ENCODE peak calls at places on chromosomes 5 and 9, in four cellular contexts. Y is HepG2, T is K562, A is GM12878. O is an unnamed sample.

GRCh38 chr9:19229725-19230355 is 653 bp upstream of the DENND4C start:
- DNase-seq in Y (peak), T (no peak), A (no peak), O (peak)

GRCh38 chr9:129319076-129319937 is 141.2 kb upstream of the IER5L start:
- DNase-seq in Y (no peak), T (no peak), A (no peak), O (no peak)

GRCh38 chr5:116573617-116574431 is 799 bp downstream of the SEMA6A start:
- DNase-seq in Y (no peak), T (no peak), A (no peak), O (no peak)

GRCh38 chr9:97617939-97618416 is 15.2 kb downstream of the TSTD2 start:
- DNase-seq in Y (no peak), T (no peak), A (no peak), O (no peak)

GRCh38 chr5:312845-313244 is 8.7 kb upstream of the AHRR start:
- DNase-seq in Y (no peak), T (no peak), A (no peak), O (no peak)

GRCh38 chr9:128943832-128944620 is 3.4 kb downstream of the DOLK start:
- DNase-seq in Y (peak), T (no peak), A (no peak), O (no peak)

GRCh38 chr9:38114905-38115304 is 45.9 kb upstream of the SHB start:
- DNase-seq in Y (no peak), T (no peak), A (no peak), O (no peak)

GRCh38 chr5:891837-892389 is 688 bp downstream of the BRD9 start:
- DNase-seq in Y (no peak), T (no peak), A (no peak), O (no peak)

GRCh38 chr9:76800901-76801300 is 36.7 kb downstream of the PCA3 start:
- DNase-seq in Y (no peak), T (no peak), A (no peak), O (no peak)

GRCh38 chr9:13928988-13929387 is 385.0 kb downstream of the NFIB start:
- DNase-seq in Y (no peak), T (no peak), A (no peak), O (no peak)

GRCh38 chr5:11797132-11797531 is 107.1 kb downstream of the CTNND2 start:
- DNase-seq in Y (no peak), T (no peak), A (no peak), O (no peak)

GRCh38 chr5:135834639-135835529 is at the start of gene SLC25A48:
- DNase-seq in Y (peak), T (peak), A (no peak), O (peak)

GRCh38 chr5:169581580-169582227 is 1.9 kb upstream of the SPDL1 start:
- DNase-seq in Y (peak), T (peak), A (no peak), O (no peak)

GRCh38 chr5:173472164-173472563 is 143.9 kb upstream of the STC2 start:
- DNase-seq in Y (peak), T (no peak), A (no peak), O (no peak)

GRCh38 chr5:16913187-16913839 is 22.8 kb downstream of the MYO10 start:
- DNase-seq in Y (no peak), T (no peak), A (no peak), O (no peak)

GRCh38 chr9:127931092-127931881 is 710 bp upstream of the PIP5KL1 start:
- DNase-seq in Y (peak), T (peak), A (no peak), O (peak)

GRCh38 chr9:15374310-15374709 is 48.4 kb upstream of the SNAPC3 start:
- DNase-seq in Y (no peak), T (no peak), A (no peak), O (no peak)

GRCh38 chr5:180315762-180316212 is 23.9 kb upstream of the MAPK9 start:
- DNase-seq in Y (peak), T (peak), A (no peak), O (peak)

GRCh38 chr9:96523429-96523828 is 73.5 kb downstream of the HABP4 start:
- DNase-seq in Y (no peak), T (no peak), A (no peak), O (no peak)

GRCh38 chr9:75239176-75239575 is 150.9 kb downstream of the OSTF1 start:
- DNase-seq in Y (peak), T (no peak), A (no peak), O (no peak)

GRCh38 chr9:91948423-91949292 is 1.4 kb downstream of the ROR2 start:
- DNase-seq in Y (no peak), T (peak), A (no peak), O (no peak)

GRCh38 chr9:85523202-85523601 is 218.6 kb downstream of the AGTPBP1 start:
- DNase-seq in Y (no peak), T (no peak), A (no peak), O (no peak)

GRCh38 chr5:140246378-140247122 is 56.4 kb downstream of the PFDN1 start:
- DNase-seq in Y (no peak), T (no peak), A (no peak), O (no peak)

GRCh38 chr9:84493284-84493947 is 152.9 kb upstream of the SLC28A3 start:
- DNase-seq in Y (no peak), T (no peak), A (no peak), O (peak)

GRCh38 chr9:131838581-131839280 is 98.9 kb upstream of the RAPGEF1 start:
- DNase-seq in Y (no peak), T (no peak), A (no peak), O (no peak)

GRCh38 chr5:91331705-91332104 is 51.4 kb downstream of the ARRDC3 start:
- DNase-seq in Y (no peak), T (no peak), A (no peak), O (no peak)

GRCh38 chr5:45696206-45696836 is at the start of gene HCN1:
- DNase-seq in Y (peak), T (no peak), A (no peak), O (peak)

GRCh38 chr5:124652514-124652819 is 94.0 kb downstream of the ZNF608 start:
- DNase-seq in Y (no peak), T (no peak), A (no peak), O (no peak)
- H3K4me3 ChIP-seq in Y (no peak), T (no peak), A (peak), O (no peak)

DNA sequence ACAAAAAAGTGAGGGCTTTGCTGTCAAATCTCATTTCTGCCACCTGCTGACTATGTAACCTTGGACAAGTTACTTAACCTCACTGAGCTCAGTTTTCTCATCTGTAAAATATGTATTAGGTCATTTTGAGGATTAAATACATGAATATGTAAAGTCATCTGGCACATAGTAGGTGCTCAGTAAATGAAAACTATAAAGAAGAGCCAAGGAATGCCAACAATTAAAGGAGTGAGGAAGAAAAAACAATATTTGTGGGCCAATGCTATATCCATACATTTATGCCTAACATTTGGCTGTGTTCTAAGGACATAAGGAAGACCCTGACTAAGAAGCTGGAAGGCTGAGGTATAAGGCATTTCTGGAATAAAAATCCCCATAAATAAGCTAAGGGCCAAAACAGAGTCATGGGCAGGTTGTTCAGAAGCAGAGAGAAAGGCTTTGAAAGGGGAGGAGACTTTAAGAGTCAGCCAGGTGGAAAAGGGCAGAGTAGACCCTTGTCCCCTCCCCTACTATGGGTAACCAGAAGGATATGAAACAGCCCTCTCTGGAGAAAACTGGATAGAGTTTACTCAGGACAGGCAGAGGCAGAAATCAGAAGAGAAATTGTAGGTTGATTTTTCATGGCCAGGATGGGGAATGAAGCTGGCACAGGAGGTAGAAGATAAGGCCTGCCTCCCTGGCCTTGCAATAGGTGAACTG is 47.6 kb upstream of the SIL1 start:
- DNase-seq in Y (no peak), T (no peak), A (no peak), O (no peak)
- TF ChIP-seq SP1 in Y (no peak), T (no peak), A (no peak), O (no peak)

DNA sequence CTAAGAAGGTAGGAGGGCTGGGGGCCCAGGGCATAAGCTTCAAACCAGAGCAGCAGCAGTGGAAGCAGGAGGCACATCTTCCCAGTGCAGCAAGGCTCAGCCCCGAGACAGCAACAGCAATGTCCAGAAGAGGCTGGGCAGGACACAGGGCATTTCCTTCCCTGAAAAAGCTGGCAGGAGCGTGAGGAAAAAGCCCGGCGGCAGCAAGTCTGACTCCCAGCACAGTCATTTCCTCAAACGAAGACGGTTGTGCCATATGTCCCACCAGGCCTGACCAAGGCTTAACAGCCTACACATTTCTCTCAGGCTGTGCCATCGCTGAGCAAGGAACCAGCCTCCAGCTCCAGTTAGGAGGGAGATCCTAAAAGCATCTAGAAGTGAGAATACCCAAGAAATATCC is 74.5 kb downstream of the APTX start:
- DNase-seq in Y (no peak), T (no peak), A (no peak), O (no peak)
- TF ChIP-seq CHD2 in Y (no peak), T (no peak), A (no peak), O (no peak)

DNA sequence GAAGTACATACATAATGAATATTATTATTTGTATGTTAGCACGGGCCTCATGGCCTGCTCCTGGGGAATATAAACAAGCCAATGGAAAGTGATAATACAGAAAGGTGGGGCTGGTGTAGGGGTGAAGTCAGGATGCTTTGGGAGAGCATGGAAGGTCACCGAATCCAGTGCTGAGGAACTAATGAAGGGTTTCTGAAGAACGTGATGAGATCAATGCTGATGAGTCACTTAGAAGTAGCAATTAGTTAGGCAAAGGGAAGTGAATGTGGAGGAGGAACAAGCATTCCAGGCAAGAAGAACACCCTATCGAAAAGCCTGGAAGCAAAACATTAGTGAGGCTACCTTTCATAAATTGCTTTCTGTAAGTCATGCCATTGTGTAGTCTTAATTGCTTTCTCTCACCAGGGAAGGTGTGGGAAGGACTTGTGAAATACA is 2.1 kb downstream of the ANXA1 start:
- DNase-seq in Y (no peak), T (peak), A (no peak), O (no peak)
- H3K4me3 ChIP-seq in Y (no peak), T (peak), A (no peak), O (no peak)

GRCh38 chr9:136328622-136329041 is 1.3 kb downstream of the GPSM1 start:
- DNase-seq in Y (no peak), T (no peak), A (no peak), O (no peak)

GRCh38 chr9:136328011-136328621 is 777 bp downstream of the GPSM1 start:
- DNase-seq in Y (no peak), T (no peak), A (no peak), O (no peak)

GRCh38 chr9:136326777-136327312 is 494 bp upstream of the GPSM1 start:
- DNase-seq in Y (no peak), T (no peak), A (no peak), O (no peak)

GRCh38 chr9:136326061-136326776 is 1.1 kb upstream of the GPSM1 start:
- DNase-seq in Y (no peak), T (no peak), A (no peak), O (peak)

GRCh38 chr9:136327313-136327971 is at the start of gene GPSM1:
- DNase-seq in Y (no peak), T (peak), A (no peak), O (no peak)
- TF ChIP-seq SP1 in Y (no peak), T (no peak), A (no peak), O (no peak)

O was measured in H1.